ENCODE peak calls at places on chromosomes 2 and 18, in seven cellular contexts. F, M, K, J, R, L and B are unnamed samples.

GRCh38 chr2:216307496-216307895 is 64.8 kb downstream of the MARCHF4 start:
- DNase-seq in F (no peak), L (no peak), R (no peak), J (no peak), M (no peak), K (no peak), B (no peak)

GRCh38 chr2:85178154-85178553 is 45.0 kb downstream of the TCF7L1 start:
- DNase-seq in K (peak), J (no peak), M (no peak), L (no peak), F (no peak), R (no peak), B (no peak)

GRCh38 chr2:15334650-15335326 is 226.3 kb downstream of the NBAS start:
- DNase-seq in R (no peak), J (no peak), M (no peak), L (no peak), F (no peak), K (peak), B (no peak)

GRCh38 chr2:27884546-27884945 is 5.6 kb downstream of the RBKS start:
- DNase-seq in M (no peak), J (no peak), F (no peak), L (no peak), K (no peak), R (no peak), B (no peak)

GRCh38 chr18:45664824-45665763 is 49.8 kb downstream of the SLC14A2 start:
- DNase-seq in K (peak), J (peak), R (peak), L (no peak), F (peak), M (no peak), B (no peak)

GRCh38 chr2:43412121-43412753 is 183.6 kb downstream of the THADA start:
- DNase-seq in M (no peak), L (no peak), J (no peak), R (no peak), F (no peak), K (peak), B (no peak)

GRCh38 chr2:127675335-127676261 is at the start of gene LIMS2:
- DNase-seq in F (no peak), J (peak), L (peak), M (peak), R (no peak), K (peak), B (no peak)

GRCh38 chr2:136012315-136012714 is 26.9 kb upstream of the DARS1 start:
- DNase-seq in J (no peak), F (no peak), R (no peak), K (no peak), M (no peak), L (no peak), B (no peak)

GRCh38 chr2:173299764-173300163 is 54.9 kb upstream of the CDCA7 start:
- DNase-seq in L (no peak), R (no peak), J (no peak), M (no peak), F (no peak), K (no peak), B (no peak)

GRCh38 chr18:26746284-26747130 is 119.0 kb downstream of the AQP4 start:
- DNase-seq in F (no peak), M (no peak), K (no peak), L (no peak), J (no peak), R (no peak), B (no peak)

GRCh38 chr18:24115628-24116027 is 23.2 kb upstream of the CABYR start:
- DNase-seq in L (no peak), J (no peak), M (no peak), F (no peak), R (no peak), K (no peak), B (no peak)

GRCh38 chr2:101105654-101106053 is 45.5 kb downstream of the TBC1D8 start:
- DNase-seq in L (no peak), F (no peak), R (no peak), J (no peak), K (no peak), M (no peak), B (no peak)

GRCh38 chr2:24498121-24498520 is 7.1 kb downstream of the NCOA1 start:
- DNase-seq in M (no peak), J (no peak), F (no peak), R (no peak), L (no peak), K (no peak), B (no peak)

GRCh38 chr2:201344663-201345366 is 12.3 kb downstream of the FLACC1 start:
- DNase-seq in K (no peak), L (no peak), R (no peak), M (no peak), F (no peak), J (no peak), B (no peak)
- TF ChIP-seq CTCF in K (no peak), L (no peak), R (peak), M (no peak), F (peak), J (no peak), B (peak)

DNA sequence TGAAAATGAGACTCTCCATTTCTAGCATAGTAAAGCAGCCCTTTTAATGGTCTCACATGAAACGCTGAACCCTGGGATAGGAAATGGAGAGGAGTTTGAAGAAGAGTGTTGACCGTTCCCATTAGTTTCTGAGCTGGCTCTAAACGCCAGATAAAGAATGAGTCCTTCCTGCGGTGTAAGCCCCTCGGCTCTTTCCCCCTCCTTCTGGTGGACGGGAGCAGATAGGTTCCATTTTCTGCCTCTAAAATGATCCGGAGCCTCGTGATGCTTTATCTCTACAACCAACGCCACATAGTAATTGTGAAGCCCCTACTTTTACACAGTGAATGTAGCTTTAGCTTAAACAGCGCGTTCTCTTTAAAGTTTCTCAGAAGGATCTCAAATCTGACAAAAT is 24.1 kb upstream of the ZNF516 start:
- DNase-seq in J (peak), R (no peak), F (no peak), L (no peak), M (no peak), K (no peak), B (no peak)
- H3K4me3 ChIP-seq in J (no peak), R (no peak), F (no peak), L (no peak), M (peak), K (no peak), B (no peak)

DNA sequence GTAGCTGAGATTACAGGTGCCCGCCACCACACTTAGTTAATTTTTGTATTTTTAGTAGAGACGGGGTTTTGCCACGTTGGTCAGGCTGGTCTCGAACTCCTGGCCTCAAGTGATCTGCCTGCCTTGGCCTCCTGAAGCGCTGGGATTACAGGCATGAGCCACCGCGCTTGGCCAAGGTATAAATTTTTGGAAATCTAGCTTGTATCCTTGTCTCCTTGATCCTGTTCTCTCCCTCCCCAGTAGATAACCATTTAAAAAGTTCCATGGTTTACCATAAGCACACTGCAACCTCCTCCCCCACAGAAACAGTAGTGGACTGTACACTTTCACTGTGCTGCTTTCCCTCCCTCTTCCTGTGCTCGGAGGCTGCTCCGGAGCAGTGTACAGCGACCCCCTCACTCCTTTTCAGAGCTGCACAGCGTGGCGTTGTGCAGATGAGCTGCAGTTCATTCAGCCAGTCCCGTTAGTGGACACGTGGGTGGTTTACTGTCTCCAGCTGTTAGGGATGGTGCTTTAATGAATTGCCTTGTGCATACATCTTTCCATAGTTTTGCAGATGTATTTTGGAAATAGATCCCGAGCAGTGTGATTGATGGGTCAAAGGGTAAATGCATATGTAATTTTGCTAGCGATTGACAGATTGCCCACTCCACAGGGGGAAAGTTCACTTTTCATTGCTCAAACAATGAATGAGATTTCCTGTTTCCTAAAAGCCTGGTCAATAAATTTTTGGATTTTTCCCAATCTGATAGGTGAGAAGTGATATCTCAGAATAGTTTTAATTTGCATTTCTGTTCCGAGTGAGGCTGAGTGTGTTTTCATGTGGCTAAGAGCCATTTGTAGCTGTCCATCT is 14.8 kb downstream of the ASB1 start:
- DNase-seq in K (peak), F (no peak), R (no peak), L (no peak), J (no peak), M (no peak), B (no peak)
- TF ChIP-seq CTCF in K (no peak), F (no peak), R (no peak), L (no peak), J (no peak), M (no peak), B (no peak)

GRCh38 chr2:10159486-10160160 is 37.1 kb downstream of the RRM2 start:
- DNase-seq in J (no peak), L (no peak), K (no peak), R (no peak), F (no peak), M (no peak), B (no peak)

GRCh38 chr2:10161961-10162441 is 39.5 kb downstream of the RRM2 start:
- DNase-seq in K (no peak), F (no peak), R (no peak), M (no peak), J (no peak), L (no peak), B (no peak)

GRCh38 chr2:10159086-10159485 is 36.5 kb downstream of the RRM2 start:
- DNase-seq in F (no peak), R (no peak), K (no peak), J (no peak), L (no peak), M (no peak), B (no peak)

GRCh38 chr2:10161206-10161931 is 38.8 kb downstream of the RRM2 start:
- DNase-seq in L (no peak), M (no peak), R (peak), K (peak), F (no peak), J (no peak), B (no peak)

GRCh38 chr2:10160226-10160955 is 37.9 kb downstream of the RRM2 start:
- DNase-seq in M (no peak), F (no peak), J (no peak), K (no peak), L (no peak), R (no peak), B (no peak)
- H3K4me3 ChIP-seq in M (no peak), F (no peak), J (no peak), K (no peak), L (no peak), R (no peak), B (no peak)

DNA sequence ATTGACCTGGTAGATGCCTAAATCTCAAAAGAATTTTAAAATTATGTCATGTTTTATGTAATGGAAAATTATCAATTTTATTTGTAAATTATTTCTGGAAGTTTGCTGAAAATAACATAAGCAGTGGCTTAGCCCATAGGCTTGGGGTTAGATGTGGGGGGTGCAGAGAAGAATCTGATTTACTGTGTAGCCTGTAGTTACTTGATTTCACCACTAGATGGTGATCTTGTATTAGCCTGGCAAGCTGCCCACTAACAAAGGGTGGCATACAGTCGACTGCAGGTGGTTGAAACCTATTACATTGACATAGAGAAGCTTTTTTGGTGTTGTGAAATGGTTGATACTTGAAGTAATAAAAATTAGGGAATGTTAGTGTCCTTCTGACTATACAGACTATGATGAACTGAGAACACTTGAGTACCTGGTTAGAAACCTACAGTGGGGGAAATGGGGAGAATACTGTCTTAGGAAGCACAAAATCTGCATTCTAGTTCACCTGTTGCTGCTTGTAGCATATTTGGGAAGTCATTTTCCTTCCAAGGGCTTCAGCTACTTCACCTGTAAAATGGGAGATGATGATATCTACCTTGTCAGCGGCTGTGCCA is 191.0 kb upstream of the LHCGR start:
- DNase-seq in L (peak), R (peak), M (no peak), K (peak), F (peak), J (peak), B (peak)
- TF ChIP-seq CTCF in L (peak), R (peak), M (peak), K (peak), F (peak), J (peak), B (peak)

GRCh38 chr2:241804326-241805276 is 4.4 kb upstream of the NEU4 start:
- DNase-seq in J (peak), K (no peak), M (peak), L (peak), R (peak), F (no peak), B (no peak)

GRCh38 chr2:241802421-241802749 is 6.6 kb upstream of the NEU4 start:
- DNase-seq in J (no peak), K (no peak), L (peak), R (peak), F (no peak), M (no peak), B (no peak)

GRCh38 chr2:241801611-241802420 is 7.2 kb upstream of the NEU4 start:
- DNase-seq in F (no peak), L (peak), K (no peak), J (no peak), M (peak), R (peak), B (no peak)

GRCh38 chr2:241803387-241804325 is 5.3 kb upstream of the NEU4 start:
- DNase-seq in F (no peak), L (peak), R (peak), M (peak), J (peak), K (peak), B (no peak)

GRCh38 chr2:241802806-241803318 is 6.1 kb upstream of the NEU4 start:
- DNase-seq in L (peak), K (no peak), F (no peak), J (peak), R (peak), M (peak), B (no peak)
- H3K4me3 ChIP-seq in L (no peak), K (no peak), F (no peak), J (no peak), R (no peak), M (no peak), B (no peak)